ENCODE peak calls at places on chromosomes 3 and 15, in ten cellular contexts. U is T-helper 1 cell; H is DMS153; G is NCI-H226; J is BJ; B is effector memory CD8-positive, alpha-beta T cell; N is cardiac fibroblast; V is CD4-positive, CD25-positive, alpha-beta regulatory T cell; C is NCI-H82; L is NCI-H774. T is an unnamed sample.

GRCh38 chr3:108985844-108986243 is 32.2 kb upstream of the GUCA1C start:
- DNase-seq in U (no peak), H (no peak), G (no peak), J (no peak), B (no peak), N (no peak), V (no peak), C (peak; percentile 13), L (no peak), T (no peak)

GRCh38 chr15:72445426-72445825 is 28.7 kb upstream of the ARIH1 start:
- DNase-seq in U (no peak), H (no peak), G (no peak), J (no peak), B (no peak), N (no peak), V (no peak), C (peak; percentile 94), L (no peak), T (no peak)

GRCh38 chr3:184774996-184775715 is 36.8 kb upstream of the VPS8 start:
- DNase-seq in U (no peak), H (no peak), G (no peak), J (no peak), B (no peak), N (no peak), V (no peak), C (no peak), L (no peak), T (no peak)

GRCh38 chr15:41332788-41333527 is at the start of gene NUSAP1:
- DNase-seq in U (no peak), H (no peak), G (no peak), J (no peak), B (no peak), N (no peak), V (peak; percentile 51), C (peak; percentile 89), L (no peak), T (no peak)

GRCh38 chr15:33226559-33227181 is 32.2 kb upstream of the FMN1 start:
- DNase-seq in U (peak; percentile 72), H (peak; percentile 51), G (peak; percentile 34), J (no peak), B (peak; percentile 51), N (peak; percentile 40), V (peak; percentile 76), C (peak; percentile 79), L (peak; percentile 58), T (peak; percentile 24)

GRCh38 chr15:27623560-27624305 is 475.4 kb downstream of the OCA2 start:
- DNase-seq in U (no peak), H (no peak), G (no peak), J (no peak), B (no peak), N (no peak), V (no peak), C (no peak), L (peak; percentile 3), T (no peak)

GRCh38 chr3:73510784-73511183 is 114.0 kb downstream of the PDZRN3 start:
- DNase-seq in U (no peak), H (no peak), G (no peak), J (no peak), B (no peak), N (no peak), V (no peak), C (no peak), L (no peak), T (no peak)

GRCh38 chr3:196537319-196537984 is 22.3 kb upstream of the SMCO1 start:
- DNase-seq in U (peak; percentile 72), H (no peak), G (no peak), J (no peak), B (peak; percentile 59), N (peak; percentile 68), V (peak; percentile 54), C (peak; percentile 64), L (peak; percentile 23), T (peak; percentile 38)

GRCh38 chr3:183912895-183913579 is 28.4 kb upstream of the PARL start:
- DNase-seq in U (no peak), H (no peak), G (peak; percentile 25), J (no peak), B (no peak), N (no peak), V (no peak), C (no peak), L (no peak), T (peak; percentile 33)

GRCh38 chr15:77659350-77660321 is 26.9 kb upstream of the LINGO1 start:
- DNase-seq in U (no peak), H (no peak), G (peak; percentile 65), J (no peak), B (no peak), N (peak; percentile 63), V (no peak), C (peak; percentile 91), L (peak; percentile 30), T (peak; percentile 91)

GRCh38 chr15:78175333-78175732 is 26.2 kb downstream of the IDH3A start:
- DNase-seq in U (no peak), H (no peak), G (no peak), J (no peak), B (no peak), N (no peak), V (no peak), C (no peak), L (no peak), T (no peak)

GRCh38 chr3:59185586-59186381 is 136.0 kb upstream of the CFAP20DC start:
- DNase-seq in U (no peak), H (no peak), G (no peak), J (peak; percentile 9), B (no peak), N (peak; percentile 1), V (no peak), C (no peak), L (no peak), T (no peak)

GRCh38 chr3:49647741-49648140 is 26.4 kb upstream of the APEH start:
- DNase-seq in U (no peak), H (peak; percentile 69), G (no peak), J (no peak), B (no peak), N (no peak), V (no peak), C (no peak), L (no peak), T (no peak)

GRCh38 chr3:191330309-191330712 is at the start of gene UTS2B:
- DNase-seq in U (no peak), H (no peak), G (peak; percentile 43), J (no peak), B (no peak), N (peak; percentile 90), V (no peak), C (peak; percentile 56), L (no peak), T (peak; percentile 24)

GRCh38 chr15:66067687-66068086 is 185.9 kb downstream of the MEGF11 start:
- DNase-seq in U (no peak), H (no peak), G (no peak), J (no peak), B (no peak), N (no peak), V (no peak), C (peak; percentile 14), L (no peak), T (no peak)

T was measured in K562.